ENCODE peak calls at places on chromosomes 4 and X, in seven cellular contexts. A is GM12878, G is HCT116, C is HepG2, R is SK-N-SH, L is H1, O is K562. E is an unnamed sample.
A peak's percentile ranks its signal among the peaks of the same experiment; 100 is the strongest.

GRCh38 chr4:174553828-174554227 is 31.5 kb upstream of the HPGD start:
- DNase-seq in C (no peak), A (no peak), L (no peak), R (no peak), G (no peak), O (no peak), E (no peak)

GRCh38 chr4:150219841-150220240 is 141.6 kb downstream of the DCLK2 start:
- DNase-seq in O (no peak), G (no peak), A (no peak), L (no peak), R (no peak), C (no peak), E (no peak)

GRCh38 chrX:45435481-45435880 is 234.8 kb upstream of the DIPK2B start:
- DNase-seq in G (no peak), A (no peak), R (no peak), L (no peak), C (no peak), O (no peak), E (no peak)

GRCh38 chrX:150035531-150035930 is 97.2 kb upstream of the EOLA2 start:
- DNase-seq in C (no peak), O (no peak), R (no peak), G (no peak), L (no peak), A (no peak), E (no peak)

GRCh38 chr4:154908168-154908567 is 127.1 kb downstream of the RBM46 start:
- DNase-seq in A (no peak), C (no peak), L (no peak), G (no peak), O (no peak), R (no peak), E (no peak)

GRCh38 chr4:19030048-19030447 is 1008.5 kb upstream of the LCORL start:
- DNase-seq in G (no peak), L (no peak), O (no peak), C (no peak), R (no peak), A (no peak), E (no peak)

GRCh38 chr4:161554372-161554990 is 609.3 kb downstream of the FSTL5 start:
- DNase-seq in O (no peak), G (no peak), R (no peak), L (no peak), A (no peak), C (no peak), E (no peak)

GRCh38 chrX:21661316-21661715 is 3.2 kb upstream of the KLHL34 start:
- DNase-seq in L (no peak), O (no peak), R (no peak), G (no peak), A (no peak), C (no peak), E (no peak)

GRCh38 chr4:180190382-180190781 is 2052.8 kb upstream of the TENM3 start:
- DNase-seq in G (no peak), R (no peak), A (peak; percentile 48), C (no peak), O (no peak), L (no peak), E (no peak)

GRCh38 chr4:106264331-106264728 is 51.7 kb downstream of the TBCK start:
- DNase-seq in R (no peak), L (no peak), C (peak; percentile 79), A (no peak), G (no peak), O (peak; percentile 11), E (no peak)

DNA sequence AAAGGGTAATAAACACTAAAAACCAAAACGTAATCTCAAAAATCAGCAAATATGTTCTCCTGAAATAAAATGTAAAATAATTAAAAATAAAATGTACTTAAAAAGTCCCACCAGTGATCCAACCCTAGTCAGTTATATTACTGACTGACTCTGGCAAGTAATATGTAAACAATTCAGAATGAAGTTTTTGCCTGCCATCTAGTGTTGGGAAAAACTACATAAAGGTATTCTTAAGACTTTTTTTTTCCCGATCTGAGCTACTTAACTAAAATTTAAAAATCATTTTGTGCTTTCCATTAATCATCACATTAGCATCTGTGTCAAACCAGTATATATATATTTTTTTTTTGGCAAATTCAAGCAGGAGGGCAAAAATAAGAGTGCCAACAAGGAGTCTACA is 24.0 kb downstream of the RCHY1 start:
- DNase-seq in O (no peak), A (no peak), G (no peak), C (no peak), R (no peak), L (no peak), E (peak; percentile 32)
- TF ChIP-seq JUND in O (no peak), A (no peak), G (no peak), C (no peak), R (no peak), L (no peak), E (no peak)

DNA sequence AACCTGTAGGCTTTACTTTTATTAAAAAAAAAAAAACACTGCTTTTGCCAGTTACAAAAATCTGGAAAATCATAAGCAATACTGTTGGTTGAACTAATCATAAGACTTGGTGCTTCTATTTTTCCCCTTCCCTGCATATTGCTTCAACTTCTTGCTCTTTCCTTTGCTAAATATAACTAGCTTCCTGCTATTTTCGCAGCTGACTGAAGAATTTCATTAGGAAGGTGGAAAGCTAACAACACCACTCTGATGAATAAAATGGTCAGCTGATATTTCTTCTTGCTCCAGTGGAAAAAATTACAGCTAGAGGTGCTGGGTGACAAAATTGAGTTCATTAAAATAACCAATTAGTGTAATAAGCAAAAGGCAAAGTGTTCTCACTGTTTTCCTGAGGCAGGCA is 39.3 kb downstream of the MEPE start:
- DNase-seq in A (no peak), R (no peak), G (no peak), C (no peak), L (no peak), O (no peak), E (no peak)
- TF ChIP-seq JUND in A (no peak), R (no peak), G (no peak), C (no peak), L (no peak), O (no peak), E (no peak)

DNA sequence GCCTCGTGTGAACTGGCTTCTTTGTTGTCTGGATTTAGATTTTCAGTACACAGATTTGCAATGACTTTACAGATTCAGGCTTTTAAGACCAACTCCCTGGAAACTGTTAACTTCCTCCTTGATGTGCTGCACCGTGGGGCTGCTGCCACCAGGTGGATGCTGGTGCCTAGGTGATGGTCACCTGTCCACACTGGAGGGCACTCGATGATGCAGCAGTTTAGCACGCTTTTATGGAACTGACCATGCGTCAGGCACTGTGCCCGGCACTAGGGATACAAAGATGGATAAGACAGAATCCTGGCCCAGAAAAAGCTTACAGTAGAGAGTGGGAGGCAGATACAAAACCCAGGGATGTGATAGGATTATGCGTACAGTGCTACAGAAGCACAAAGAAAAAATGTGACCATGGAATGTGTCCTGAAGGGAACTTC is 180.7 kb downstream of the CEP135 start:
- DNase-seq in R (no peak), L (no peak), A (no peak), G (peak; percentile 79), O (no peak), C (peak; percentile 56), E (peak; percentile 3)
- TF ChIP-seq JUND in R (no peak), L (no peak), A (no peak), G (no peak), O (no peak), C (no peak), E (no peak)

DNA sequence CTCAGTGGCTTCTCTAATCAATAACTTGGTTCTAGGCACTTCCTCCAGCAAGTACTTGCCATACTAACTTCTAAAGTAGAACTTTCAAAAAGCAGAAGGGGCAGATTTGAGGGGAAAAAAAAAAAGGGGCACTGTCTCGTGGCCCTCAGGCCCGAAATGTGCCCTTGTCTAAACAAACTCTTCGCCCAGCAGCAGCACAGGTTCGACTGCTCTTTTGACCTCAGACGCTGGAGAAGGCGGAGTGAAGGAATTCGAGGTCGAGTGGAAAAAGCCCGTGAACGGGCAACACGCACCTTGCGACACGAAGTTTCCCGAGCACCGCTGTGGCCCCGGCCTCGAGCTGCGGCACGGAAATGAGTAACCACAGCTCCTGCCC is 729 bp downstream of the GRPEL1 start:
- DNase-seq in L (no peak), G (no peak), R (no peak), A (no peak), O (no peak), C (peak; percentile 40), E (peak; percentile 52)
- TF ChIP-seq JUND in L (no peak), G (no peak), R (no peak), A (no peak), O (no peak), C (no peak), E (no peak)

GRCh38 chrX:119419146-119419545 is 20.0 kb downstream of the SLC25A43 start:
- DNase-seq in O (no peak), L (no peak), G (no peak), A (no peak), C (peak; percentile 69), R (no peak), E (no peak)

GRCh38 chrX:119421306-119421705 is 22.2 kb downstream of the SLC25A43 start:
- DNase-seq in O (no peak), R (no peak), C (no peak), L (no peak), G (no peak), A (no peak), E (no peak)

GRCh38 chrX:119417376-119417775 is 18.2 kb downstream of the SLC25A43 start:
- DNase-seq in C (no peak), A (no peak), R (no peak), L (no peak), G (no peak), O (no peak), E (no peak)

GRCh38 chrX:119417842-119418241 is 18.7 kb downstream of the SLC25A43 start:
- DNase-seq in C (peak; percentile 21), O (no peak), A (no peak), R (no peak), L (no peak), G (no peak), E (no peak)

DNA sequence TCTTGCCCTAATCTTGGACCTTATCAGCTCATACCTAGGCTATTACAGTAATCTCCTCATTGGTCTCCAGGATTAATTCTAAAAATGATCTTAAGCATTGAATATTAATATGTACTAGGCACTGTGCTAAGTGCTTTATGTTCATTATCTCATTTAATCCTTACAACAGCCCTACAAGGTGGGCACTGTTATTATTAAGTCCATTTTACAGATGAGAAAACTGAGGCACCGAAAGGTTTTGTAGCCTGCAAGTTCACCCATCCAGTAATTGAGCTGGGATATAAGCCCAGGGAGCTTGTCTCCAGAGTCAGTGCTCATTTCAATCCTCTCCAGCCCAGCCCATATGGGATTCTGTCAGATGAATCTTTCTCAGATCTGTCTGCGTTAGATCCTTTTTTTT is 20.8 kb downstream of the SLC25A43 start:
- DNase-seq in L (no peak), R (no peak), A (no peak), O (no peak), C (no peak), G (no peak), E (no peak)
- TF ChIP-seq JUND in L (no peak), R (no peak), A (no peak), O (no peak), C (no peak), G (no peak), E (no peak)

DNA sequence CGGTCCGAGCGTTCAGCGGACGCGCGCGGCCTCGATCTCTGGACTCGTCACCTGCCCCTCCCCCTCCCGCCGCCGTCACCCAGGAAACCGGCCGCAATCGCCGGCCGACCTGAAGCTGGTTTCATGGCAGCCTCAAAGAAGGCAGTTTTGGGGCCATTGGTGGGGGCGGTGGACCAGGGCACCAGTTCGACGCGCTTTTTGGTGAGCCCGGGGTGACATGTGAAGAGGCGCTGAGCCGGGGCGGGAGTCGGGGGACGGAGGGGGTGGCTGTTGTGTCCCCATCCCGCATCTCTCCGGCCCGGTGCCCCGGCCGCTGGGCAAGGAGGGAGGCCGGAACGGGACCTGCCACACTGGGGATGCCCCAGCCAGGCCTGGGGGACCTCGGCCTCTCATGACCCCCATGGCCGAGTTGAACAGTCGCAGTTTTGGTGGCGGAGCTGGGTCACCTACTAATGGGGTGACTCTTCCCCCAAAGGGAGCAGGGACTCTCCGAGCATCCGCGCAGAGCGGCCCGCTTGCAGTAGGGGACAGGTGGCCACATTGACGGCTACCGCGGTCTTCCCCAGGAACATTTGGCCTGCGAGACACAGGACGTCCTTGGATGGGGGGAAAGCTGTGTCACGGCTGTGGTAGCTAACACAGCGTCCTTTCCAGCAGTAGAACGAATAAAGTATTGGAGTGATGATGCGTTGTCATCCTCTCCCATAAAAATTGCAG is at the start of gene GK:
- DNase-seq in O (peak; percentile 23), L (no peak), C (no peak), A (no peak), G (no peak), R (peak; percentile 48), E (no peak)
- TF ChIP-seq JUND in O (no peak), L (no peak), C (no peak), A (no peak), G (no peak), R (no peak), E (no peak)